ENCODE peak calls at places on chromosomes 16 and 17, in ten cellular contexts. P is activated T-cell treated with anti-CD3 and anti-CD28 coated beads, Interleukin-2, amount 50 U/mL, for 72 hours; W is endothelial cell; G is type B pancreatic cell; F is anterior cingulate cortex; H is C1 segment of cervical spinal cord; V is stimulated activated CD8-positive, alpha-beta memory T cell treated with anti-CD3 and anti-CD28 coated beads, Interleukin-15, amount 100 ng/mL, for 24 hours; Z is midbrain; I is T follicular helper cell; E is MCF 10A. R is an unnamed sample.

GRCh38 chr17:62966426-62967110 is 533 bp downstream of the TANC2 start:
- DNase-seq in G (no peak), F (no peak), Z (peak), I (peak), V (peak), E (peak), H (peak), P (peak), W (peak), R (no peak)

GRCh38 chr17:50144845-50145531 is 5.5 kb downstream of the PPP1R9B start:
- DNase-seq in I (no peak), V (no peak), W (no peak), F (no peak), P (peak), H (no peak), Z (no peak), E (peak), G (no peak), R (no peak)

GRCh38 chr16:59179446-59180082 is 445.4 kb upstream of the GOT2 start:
- DNase-seq in G (no peak), I (no peak), E (peak), Z (no peak), W (no peak), V (no peak), H (no peak), P (no peak), F (no peak), R (no peak)

GRCh38 chr17:74972107-74972972 is at the start of gene HID1:
- DNase-seq in V (peak), I (peak), G (peak), F (peak), W (peak), P (peak), Z (peak), E (no peak), H (peak), R (peak)

GRCh38 chr17:27793168-27793905 is 7.0 kb downstream of the NOS2 start:
- DNase-seq in G (no peak), F (no peak), I (no peak), E (no peak), P (no peak), W (peak), Z (peak), H (peak), V (no peak), R (no peak)

GRCh38 chr16:86982912-86983311 is 334.3 kb downstream of the C16orf95 start:
- DNase-seq in E (no peak), Z (no peak), P (no peak), F (no peak), G (no peak), I (no peak), V (no peak), H (no peak), W (no peak), R (no peak)

GRCh38 chr17:77649717-77650211 is 308.7 kb upstream of the TNRC6C start:
- DNase-seq in P (no peak), F (no peak), W (no peak), V (no peak), E (peak), G (no peak), I (no peak), H (no peak), Z (no peak), R (no peak)

GRCh38 chr16:3937066-3937875 is 56.8 kb upstream of the CREBBP start:
- DNase-seq in Z (no peak), P (no peak), W (no peak), G (no peak), E (no peak), V (no peak), H (no peak), F (no peak), I (no peak), R (no peak)

GRCh38 chr16:4846503-4846900 is 586 bp downstream of the GLYR1 start:
- DNase-seq in W (peak), E (peak), Z (peak), I (no peak), G (no peak), F (peak), V (no peak), P (peak), H (peak), R (no peak)

GRCh38 chr17:66221755-66222530 is 7.3 kb downstream of the APOH start:
- DNase-seq in Z (no peak), W (no peak), I (no peak), E (no peak), F (no peak), G (no peak), H (no peak), V (no peak), P (no peak), R (no peak)

GRCh38 chr17:2122641-2123302 is 67.9 kb downstream of the HIC1 start:
- DNase-seq in W (no peak), H (peak), G (no peak), V (no peak), I (no peak), P (no peak), E (peak), Z (peak), F (peak), R (no peak)

GRCh38 chr17:80971704-80972304 is 19.8 kb upstream of the CHMP6 start:
- DNase-seq in E (no peak), G (no peak), H (no peak), P (no peak), W (no peak), Z (no peak), F (no peak), I (no peak), V (no peak), R (no peak)

GRCh38 chr16:6146874-6147425 is 1049.4 kb upstream of the EEF2KMT start:
- DNase-seq in F (no peak), E (no peak), I (no peak), P (no peak), Z (no peak), H (no peak), G (no peak), W (no peak), V (no peak), R (no peak)

GRCh38 chr16:2663553-2664521 is 18.5 kb upstream of the KCTD5 start:
- DNase-seq in Z (no peak), P (peak), I (no peak), F (no peak), W (no peak), H (no peak), V (no peak), E (no peak), G (no peak), R (no peak)

GRCh38 chr17:72639711-72640110 is 452.8 kb downstream of the SLC39A11 start:
- DNase-seq in G (no peak), Z (no peak), V (no peak), W (no peak), I (no peak), H (no peak), F (no peak), P (no peak), E (no peak), R (no peak)

GRCh38 chr17:2871720-2872119 is 75.5 kb downstream of the RAP1GAP2 start:
- DNase-seq in W (no peak), G (no peak), Z (no peak), I (no peak), H (no peak), E (no peak), V (no peak), P (no peak), F (no peak), R (no peak)

GRCh38 chr16:725463-726187 is 618 bp downstream of the CCDC78 start:
- DNase-seq in E (no peak), H (no peak), F (no peak), G (no peak), P (no peak), I (no peak), W (no peak), V (no peak), Z (no peak), R (no peak)

GRCh38 chr17:50613007-50613406 is 21.7 kb upstream of the ABCC3 start:
- DNase-seq in H (no peak), E (no peak), I (no peak), Z (no peak), V (no peak), F (no peak), G (no peak), W (no peak), P (no peak), R (no peak)

GRCh38 chr17:57939797-57940196 is 15.4 kb downstream of the CUEDC1 start:
- DNase-seq in F (no peak), W (no peak), I (no peak), G (no peak), V (no peak), H (peak), E (no peak), P (no peak), Z (no peak), R (no peak)

GRCh38 chr17:13024526-13025263 is 6.9 kb upstream of the ELAC2 start:
- DNase-seq in H (peak), Z (peak), P (peak), I (peak), F (peak), E (peak), G (peak), V (peak), W (peak), R (peak)

GRCh38 chr16:58422809-58423208 is 30.5 kb downstream of the GINS3 start:
- DNase-seq in I (no peak), W (no peak), E (no peak), V (no peak), F (no peak), P (no peak), H (no peak), G (no peak), Z (no peak), R (no peak)

R was measured in NCI-H1048.